ENCODE peak calls at places on chromosome 17, in six cellular contexts. J is D341Med, G is spleen, U is Ammon's horn, S is heart right ventricle, Q is NCI-H1694 treated with DMSO at 0.1 percent for 48 hours. K is an unnamed sample.

GRCh38 chr17:2023692-2024571 is 1.2 kb downstream of the RTN4RL1 start:
- DNase-seq in S (peak; percentile 61), Q (no peak), G (no peak), J (peak; percentile 81), U (no peak), K (no peak)

GRCh38 chr17:28727727-28728363 is 743 bp upstream of the NEK8 start:
- DNase-seq in U (peak; percentile 54), Q (peak; percentile 55), G (peak; percentile 92), S (peak; percentile 43), J (no peak), K (peak; percentile 46)

GRCh38 chr17:66910651-66911285 is 53.7 kb upstream of the CACNG4 start:
- DNase-seq in Q (no peak), S (no peak), J (no peak), G (peak; percentile 67), U (no peak), K (no peak)

GRCh38 chr17:73595068-73595865 is 49.0 kb downstream of the SDK2 start:
- DNase-seq in J (peak; percentile 88), S (peak; percentile 17), Q (peak; percentile 8), U (no peak), G (peak; percentile 86), K (no peak)

GRCh38 chr17:7435676-7436555 is 681 bp downstream of the TMEM102 start:
- DNase-seq in U (no peak), J (no peak), Q (peak; percentile 45), S (no peak), G (peak; percentile 90), K (no peak)

GRCh38 chr17:18035704-18036103 is 3.3 kb downstream of the ATPAF2 start:
- DNase-seq in U (no peak), G (no peak), Q (no peak), S (no peak), J (no peak), K (no peak)

GRCh38 chr17:66373944-66374817 is 71.8 kb downstream of the PRKCA start:
- DNase-seq in G (no peak), S (peak; percentile 21), Q (no peak), J (no peak), U (peak; percentile 74), K (no peak)

GRCh38 chr17:43827596-43827995 is 5.3 kb downstream of the MPP3 start:
- DNase-seq in G (peak; percentile 35), U (no peak), J (no peak), Q (no peak), S (no peak), K (no peak)

GRCh38 chr17:65531508-65532431 is 29.7 kb downstream of the AXIN2 start:
- DNase-seq in G (peak; percentile 64), U (no peak), J (no peak), S (peak; percentile 39), Q (no peak), K (no peak)

GRCh38 chr17:19739241-19740201 is 8.6 kb downstream of the ALDH3A1 start:
- DNase-seq in S (no peak), Q (no peak), U (no peak), G (no peak), J (no peak), K (no peak)

GRCh38 chr17:58632324-58633314 is 59.2 kb downstream of the TEX14 start:
- DNase-seq in U (no peak), S (no peak), G (no peak), J (no peak), Q (no peak), K (no peak)

GRCh38 chr17:31688704-31689103 is 170.3 kb downstream of the COPRS start:
- DNase-seq in S (no peak), J (no peak), U (no peak), G (no peak), Q (no peak), K (no peak)

GRCh38 chr17:34365340-34365739 is 2.3 kb upstream of the CCL1 start:
- DNase-seq in J (peak; percentile 1), Q (no peak), U (no peak), S (no peak), G (no peak), K (no peak)

GRCh38 chr17:33091271-33091670 is 99.6 kb downstream of the SPACA3 start:
- DNase-seq in Q (no peak), J (no peak), U (peak; percentile 38), S (no peak), G (no peak), K (no peak)

GRCh38 chr17:34205401-34205800 is 49.7 kb upstream of the CCL2 start:
- DNase-seq in Q (no peak), U (no peak), J (no peak), S (no peak), G (no peak), K (no peak)

GRCh38 chr17:28897769-28898259 is 281 bp upstream of the FLOT2 start:
- DNase-seq in S (peak; percentile 36), J (no peak), G (no peak), Q (no peak), U (no peak), K (no peak)

GRCh38 chr17:31248986-31249385 is 48.1 kb downstream of the OMG start:
- DNase-seq in U (no peak), Q (no peak), J (no peak), S (no peak), G (no peak), K (no peak)

GRCh38 chr17:35160354-35161201 is 13.0 kb downstream of the UNC45B start:
- DNase-seq in Q (no peak), J (no peak), G (peak; percentile 38), U (no peak), S (no peak), K (no peak)

GRCh38 chr17:28279411-28279810 is 39.6 kb upstream of the TMEM97 start:
- DNase-seq in G (no peak), J (no peak), S (no peak), U (no peak), Q (no peak), K (no peak)

GRCh38 chr17:78844301-78845005 is 3.8 kb upstream of the USP36 start:
- DNase-seq in Q (no peak), J (no peak), S (no peak), U (peak; percentile 64), G (no peak), K (no peak)

GRCh38 chr17:42618442-42619150 is 9.1 kb downstream of the TUBG1 start:
- DNase-seq in G (no peak), U (peak; percentile 15), J (no peak), S (peak; percentile 70), Q (peak; percentile 7), K (peak; percentile 37)

GRCh38 chr17:82756166-82756565 is 4.3 kb downstream of the TBCD start:
- DNase-seq in U (no peak), J (peak; percentile 61), Q (no peak), S (no peak), G (no peak), K (no peak)

GRCh38 chr17:44221072-44221861 is 1.8 kb upstream of the UBTF start:
- DNase-seq in J (peak; percentile 85), U (peak; percentile 85), S (peak; percentile 86), G (peak; percentile 93), Q (peak; percentile 85), K (peak; percentile 83)

GRCh38 chr17:35630530-35631148 is 43.5 kb downstream of the AP2B1 start:
- DNase-seq in U (no peak), S (no peak), G (no peak), Q (no peak), J (no peak), K (no peak)

GRCh38 chr17:4340914-4341615 is 25.4 kb downstream of the UBE2G1 start:
- DNase-seq in G (no peak), S (no peak), U (no peak), J (no peak), Q (no peak), K (no peak)

GRCh38 chr17:59409336-59410048 is 78.0 kb downstream of the YPEL2 start:
- DNase-seq in G (no peak), U (no peak), S (no peak), Q (no peak), J (no peak), K (no peak)

GRCh38 chr17:61617261-61617660 is 26.2 kb upstream of the NACA2 start:
- DNase-seq in U (no peak), J (no peak), G (no peak), Q (no peak), S (no peak), K (no peak)